ENCODE peak calls at places on chromosomes 1 and 21, in five cellular contexts. Y, Q, R, M and E are unnamed samples.

GRCh38 chr1:24155011-24155782 is 12.3 kb upstream of the IL22RA1 start:
- DNase-seq in Y (peak; percentile 56), Q (no peak), R (peak; percentile 26), M (peak; percentile 30), E (no peak)

GRCh38 chr1:57550092-57550491 is 126.2 kb upstream of the DAB1 start:
- DNase-seq in Y (no peak), Q (no peak), R (no peak), M (no peak), E (no peak)

GRCh38 chr1:8421721-8422120 is 103.8 kb downstream of the SLC45A1 start:
- DNase-seq in Y (no peak), Q (peak; percentile 42), R (no peak), M (no peak), E (no peak)

GRCh38 chr1:186155594-186155993 is 219.5 kb downstream of the TPR start:
- DNase-seq in Y (no peak), Q (peak; percentile 80), R (peak; percentile 38), M (peak; percentile 44), E (no peak)

GRCh38 chr21:32476661-32477423 is 64.3 kb downstream of the EVA1C start:
- DNase-seq in Y (no peak), Q (no peak), R (no peak), M (no peak), E (no peak)

GRCh38 chr1:223341111-223341510 is 22.9 kb downstream of the SUSD4 start:
- DNase-seq in Y (no peak), Q (peak; percentile 56), R (no peak), M (no peak), E (no peak)

GRCh38 chr1:98981917-98982513 is 22.6 kb downstream of the PLPPR5 start:
- DNase-seq in Y (no peak), Q (peak; percentile 62), R (no peak), M (no peak), E (no peak)

GRCh38 chr1:168379110-168379860 is 98.6 kb downstream of the TBX19 start:
- DNase-seq in Y (no peak), Q (peak; percentile 18), R (peak; percentile 47), M (no peak), E (no peak)

GRCh38 chr1:193476748-193477147 is 290.3 kb upstream of the B3GALT2 start:
- DNase-seq in Y (no peak), Q (no peak), R (no peak), M (no peak), E (no peak)

GRCh38 chr1:233114159-233114558 is 163.7 kb downstream of the NTPCR start:
- DNase-seq in Y (no peak), Q (peak; percentile 55), R (peak; percentile 8), M (no peak), E (no peak)

GRCh38 chr1:171252482-171252881 is 4.2 kb downstream of the FMO1 start:
- DNase-seq in Y (no peak), Q (no peak), R (no peak), M (no peak), E (no peak)

GRCh38 chr1:5222626-5223025 is 568.2 kb downstream of the AJAP1 start:
- DNase-seq in Y (no peak), Q (no peak), R (no peak), M (no peak), E (no peak)

GRCh38 chr1:21143138-21143537 is 33.6 kb downstream of the EIF4G3 start:
- DNase-seq in Y (no peak), Q (no peak), R (no peak), M (no peak), E (no peak)
- TF ChIP-seq MAFK in Y (no peak), Q (no peak), R (no peak), M (no peak), E (no peak)

GRCh38 chr1:2391034-2391384 is 345 bp downstream of the MORN1 start:
- DNase-seq in Y (peak; percentile 89), Q (no peak), R (peak; percentile 37), M (no peak), E (peak; percentile 71)
- TF ChIP-seq MAFK in Y (no peak), Q (no peak), R (no peak), M (no peak), E (no peak)

DNA sequence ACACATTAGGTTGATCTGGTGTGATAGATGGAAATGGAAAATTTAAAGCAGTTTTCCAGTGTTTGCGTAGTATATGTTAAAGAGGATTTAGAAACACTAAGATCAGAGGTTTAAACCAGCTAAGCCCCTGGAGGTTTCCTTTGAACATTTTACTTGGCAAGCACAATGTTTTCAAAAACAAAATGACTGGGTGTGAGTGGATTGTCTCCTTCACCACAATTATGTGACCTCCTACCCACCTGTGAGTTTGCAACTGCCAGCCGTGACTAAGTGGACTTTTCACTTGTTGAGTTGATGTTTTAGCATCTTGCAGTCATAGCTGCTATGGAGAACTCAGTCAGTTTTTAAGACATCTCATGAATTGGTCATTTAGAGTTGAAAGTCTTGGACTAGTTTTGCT is 4.7 kb downstream of the CCDC190 start:
- DNase-seq in Y (no peak), Q (peak; percentile 96), R (no peak), M (no peak), E (no peak)
- TF ChIP-seq MAFK in Y (no peak), Q (peak; percentile 19), R (no peak), M (no peak), E (no peak)

DNA sequence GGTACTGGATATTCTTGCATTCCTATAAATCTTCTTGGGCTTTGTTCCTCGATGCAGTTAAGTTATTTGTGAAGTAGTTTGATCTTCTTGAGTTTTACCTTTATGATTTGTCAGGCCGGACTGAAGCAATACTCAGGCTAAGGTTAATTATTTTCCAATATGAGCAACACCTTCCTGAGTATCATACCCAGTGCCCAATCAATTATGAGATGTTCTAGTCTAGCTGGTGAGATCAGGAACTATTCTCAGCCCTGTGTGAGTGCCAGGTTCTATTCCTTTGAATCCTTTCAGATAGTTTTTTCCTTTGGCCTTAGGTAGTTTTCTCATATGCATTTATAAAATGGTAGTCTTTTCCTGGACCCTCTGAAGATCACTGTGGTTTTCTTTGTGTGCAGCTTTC is 92.5 kb downstream of the SCMH1 start:
- DNase-seq in Y (no peak), Q (no peak), R (no peak), M (no peak), E (no peak)
- TF ChIP-seq MAFK in Y (no peak), Q (no peak), R (no peak), M (no peak), E (no peak)

GRCh38 chr21:45949928-45950739 is 31.4 kb upstream of the COL6A1 start:
- DNase-seq in Y (no peak), Q (no peak), R (no peak), M (no peak), E (no peak)
- TF ChIP-seq MAFK in Y (no peak), Q (no peak), R (no peak), M (no peak), E (no peak)